ENCODE peak calls at places on chromosomes 13 and 19, in four cellular contexts. V, T, Z and G are unnamed samples.

GRCh38 chr13:94251801-94252200 is 227.7 kb downstream of the DCT start:
- DNase-seq in Z (no peak), V (no peak), T (no peak), G (no peak)

GRCh38 chr19:57058871-57059270 is 60.9 kb upstream of the USP29 start:
- DNase-seq in V (no peak), T (no peak), Z (no peak), G (no peak)

GRCh38 chr13:72437458-72437857 is 290.0 kb downstream of the MZT1 start:
- DNase-seq in V (no peak), Z (no peak), T (no peak), G (no peak)

GRCh38 chr13:40809471-40809870 is 20.1 kb downstream of the SLC25A15 start:
- DNase-seq in Z (no peak), T (no peak), V (no peak), G (no peak)

GRCh38 chr19:57435062-57435978 is at the start of gene ZNF749:
- DNase-seq in T (peak), V (peak), Z (peak), G (peak)

GRCh38 chr19:32202244-32202643 is 143.2 kb upstream of the ZNF507 start:
- DNase-seq in V (no peak), Z (no peak), T (peak), G (no peak)

GRCh38 chr13:107190065-107190464 is 622.1 kb upstream of the ARGLU1 start:
- DNase-seq in V (no peak), Z (no peak), T (no peak), G (no peak)

GRCh38 chr19:49119411-49120324 is at the start of gene PPFIA3:
- DNase-seq in Z (peak), V (no peak), T (peak), G (no peak)

GRCh38 chr13:32791545-32792172 is 205.4 kb downstream of the PDS5B start:
- DNase-seq in Z (no peak), T (no peak), V (no peak), G (no peak)

GRCh38 chr13:113179374-113180230 is 21.2 kb downstream of the PROZ start:
- DNase-seq in T (no peak), V (no peak), Z (no peak), G (no peak)

GRCh38 chr13:90477194-90477593 is 870.3 kb upstream of the MIR17HG start:
- DNase-seq in Z (no peak), T (no peak), V (no peak), G (no peak)

GRCh38 chr13:101552286-101552685 is 99.8 kb downstream of the ITGBL1 start:
- DNase-seq in Z (no peak), T (no peak), V (no peak), G (no peak)

GRCh38 chr19:3404324-3405260 is 38.2 kb downstream of the NFIC start:
- DNase-seq in V (no peak), T (no peak), Z (peak), G (no peak)

GRCh38 chr19:3406571-3407111 is 40.3 kb downstream of the NFIC start:
- DNase-seq in Z (no peak), V (no peak), T (no peak), G (no peak)

GRCh38 chr19:3403489-3404323 is 37.3 kb downstream of the NFIC start:
- DNase-seq in Z (peak), V (no peak), T (no peak), G (no peak)

GRCh38 chr19:3402631-3403443 is 36.5 kb downstream of the NFIC start:
- DNase-seq in T (no peak), V (no peak), Z (no peak), G (no peak)

GRCh38 chr19:3405261-3405653 is 38.9 kb downstream of the NFIC start:
- DNase-seq in Z (no peak), V (no peak), T (no peak), G (no peak)
- H3K4me3 ChIP-seq in Z (no peak), V (no peak), T (no peak), G (no peak)

GRCh38 chr19:38737921-38738731 is 6.1 kb downstream of the CAPN12 start:
- DNase-seq in Z (no peak), V (no peak), T (no peak), G (no peak)

GRCh38 chr19:38735257-38735686 is 9.0 kb downstream of the CAPN12 start:
- DNase-seq in Z (peak), V (no peak), T (peak), G (no peak)

GRCh38 chr19:38736413-38737280 is 7.6 kb downstream of the CAPN12 start:
- DNase-seq in V (peak), Z (peak), T (peak), G (no peak)

GRCh38 chr19:38736036-38736412 is 8.2 kb downstream of the CAPN12 start:
- DNase-seq in V (no peak), T (peak), Z (peak), G (no peak)

DNA sequence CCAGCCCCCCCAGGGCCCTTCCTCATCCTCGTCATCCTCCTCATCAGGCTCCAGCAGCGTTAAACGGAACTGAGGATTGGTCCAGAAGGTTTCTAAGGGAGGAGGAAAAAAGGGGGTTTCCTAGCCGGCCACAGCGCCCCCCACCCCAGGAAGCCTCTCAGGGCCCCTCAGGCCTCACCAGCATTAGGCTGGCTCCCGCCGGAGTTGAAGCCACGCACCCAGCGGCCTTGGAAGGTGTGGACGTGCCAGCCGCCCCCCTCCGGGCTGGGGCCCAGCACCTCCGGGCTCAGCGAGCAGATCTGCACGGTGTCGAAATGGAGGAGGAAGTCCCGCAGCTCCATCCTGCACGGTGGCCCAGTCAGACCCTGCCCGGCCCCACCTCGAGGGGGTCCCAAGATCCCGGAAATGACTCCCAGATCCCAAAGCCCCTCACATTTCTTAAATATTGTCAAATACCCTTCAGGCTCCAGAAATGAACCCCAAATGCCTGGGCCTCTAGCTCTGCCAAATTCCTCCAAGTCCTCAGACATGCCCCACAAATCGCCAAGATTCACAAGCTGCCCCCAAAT is 6.9 kb downstream of the CAPN12 start:
- DNase-seq in T (no peak), V (no peak), Z (no peak), G (no peak)
- H3K9ac ChIP-seq in T (no peak), V (peak), Z (no peak), G (no peak)

GRCh38 chr19:16068696-16069259 is 7.5 kb upstream of the TPM4 start:
- DNase-seq in V (no peak), T (no peak), Z (no peak), G (no peak)

GRCh38 chr19:16069813-16070365 is 6.4 kb upstream of the TPM4 start:
- DNase-seq in Z (no peak), T (no peak), V (no peak), G (no peak)

GRCh38 chr19:16071072-16071691 is 5.1 kb upstream of the TPM4 start:
- DNase-seq in T (no peak), V (no peak), Z (no peak), G (no peak)

GRCh38 chr19:16073481-16073880 is 2.8 kb upstream of the TPM4 start:
- DNase-seq in Z (no peak), T (peak), V (no peak), G (no peak)

GRCh38 chr19:16070366-16070990 is 5.8 kb upstream of the TPM4 start:
- DNase-seq in V (peak), T (no peak), Z (no peak), G (no peak)
- TF ChIP-seq POLR2AphosphoS5 in V (peak), T (no peak), Z (no peak), G (no peak)

DNA sequence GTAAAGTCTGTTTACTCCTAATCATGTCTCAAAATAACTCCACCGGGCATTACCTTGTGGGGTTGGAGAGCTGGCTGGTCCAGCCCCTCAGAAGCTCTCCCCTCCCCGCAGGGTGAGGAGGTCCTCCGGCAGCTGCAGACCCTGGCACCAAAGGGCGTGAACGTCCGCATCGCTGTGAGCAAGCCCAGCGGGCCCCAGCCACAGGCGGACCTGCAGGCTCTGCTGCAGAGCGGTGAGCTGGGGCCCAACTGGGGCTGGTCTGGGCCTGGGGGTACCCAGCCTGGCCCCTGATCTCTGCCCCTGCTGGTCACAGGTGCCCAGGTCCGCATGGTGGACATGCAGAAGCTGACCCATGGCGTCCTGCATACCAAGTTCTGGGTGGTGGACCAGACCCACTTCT is 20.2 kb downstream of the HIPK4 start:
- DNase-seq in T (no peak), V (no peak), Z (no peak), G (no peak)
- H3K4me3 ChIP-seq in T (no peak), V (no peak), Z (no peak), G (no peak)

GRCh38 chr19:10620786-10621185 is 4.6 kb upstream of the SLC44A2 start:
- DNase-seq in Z (no peak), T (no peak), V (no peak), G (no peak)

GRCh38 chr19:10625762-10626138 is 397 bp downstream of the SLC44A2 start:
- DNase-seq in V (no peak), T (no peak), Z (no peak), G (no peak)

GRCh38 chr19:10624585-10624984 is 768 bp upstream of the SLC44A2 start:
- DNase-seq in V (no peak), Z (no peak), T (no peak), G (no peak)

GRCh38 chr19:10621966-10622365 is 3.4 kb upstream of the SLC44A2 start:
- DNase-seq in T (no peak), Z (no peak), V (no peak), G (no peak)

DNA sequence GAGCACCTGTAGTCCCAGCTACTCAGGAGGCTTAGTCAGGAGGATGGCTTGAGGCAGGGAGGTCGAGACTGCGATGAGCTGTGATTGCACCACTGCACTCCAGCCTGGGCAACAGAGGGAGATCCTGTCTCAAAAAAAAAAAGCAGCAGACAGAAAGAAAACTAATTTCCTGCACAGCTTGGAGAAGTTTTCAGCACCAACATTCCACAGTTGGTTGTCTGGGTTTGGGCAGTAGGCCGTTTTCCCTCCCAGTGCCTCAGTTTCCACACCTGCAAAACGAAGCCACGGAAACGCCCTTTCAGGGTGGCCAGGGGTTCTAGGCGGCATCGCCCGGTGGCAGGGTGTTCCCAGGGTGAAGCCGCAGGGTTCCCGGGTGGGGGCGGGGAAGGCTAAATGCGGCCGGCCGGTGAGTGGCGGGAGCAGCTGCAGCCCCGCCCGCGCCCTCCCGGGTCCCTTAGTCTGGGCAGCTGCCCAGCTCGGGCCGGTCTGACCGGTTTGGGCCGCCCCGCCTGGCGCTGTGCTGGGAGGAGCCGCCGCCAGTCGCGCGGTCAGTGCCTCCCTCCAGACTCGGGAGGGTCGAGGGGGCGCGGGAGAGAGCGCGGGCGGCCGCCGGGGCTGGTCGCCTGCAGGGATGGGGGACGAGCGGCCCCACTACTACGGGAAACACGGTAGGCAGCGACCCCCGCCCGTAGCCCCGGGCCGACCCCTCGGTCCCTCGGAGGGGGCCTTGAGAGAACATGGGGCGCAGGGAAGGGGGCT is at the start of gene SLC44A2:
- DNase-seq in Z (peak), T (peak), V (peak), G (no peak)
- H3K9ac ChIP-seq in Z (peak), T (peak), V (peak), G (no peak)